ENCODE peak calls at places on chromosomes 3 and 15, in seven cellular contexts. T is lower leg skin, R is esophagus muscularis mucosa, M is HepG2, K is IMR-90, H is erythroblast, J is upper lobe of left lung. N is an unnamed sample.

GRCh38 chr3:23301817-23302216 is 98.7 kb downstream of the UBE2E2 start:
- DNase-seq in T (no peak), R (no peak), M (no peak), K (no peak), H (no peak), J (no peak), N (no peak)

GRCh38 chr3:172739462-172739861 is 11.1 kb upstream of the ECT2 start:
- DNase-seq in T (no peak), R (no peak), M (no peak), K (no peak), H (no peak), J (no peak), N (no peak)

GRCh38 chr15:31272558-31273257 is 53.9 kb upstream of the KLF13 start:
- DNase-seq in T (peak), R (peak), M (no peak), K (no peak), H (no peak), J (no peak), N (no peak)

GRCh38 chr15:39153718-39154117 is 427.2 kb upstream of the THBS1 start:
- DNase-seq in T (no peak), R (no peak), M (no peak), K (peak), H (no peak), J (no peak), N (no peak)

GRCh38 chr15:74497584-74497983 is 36.6 kb upstream of the UBL7 start:
- DNase-seq in T (no peak), R (no peak), M (no peak), K (no peak), H (no peak), J (no peak), N (no peak)

GRCh38 chr15:101070502-101071273 is 151.5 kb downstream of the LRRK1 start:
- DNase-seq in T (no peak), R (no peak), M (peak), K (peak), H (no peak), J (no peak), N (peak)

GRCh38 chr3:133941390-133941789 is 45.7 kb upstream of the RAB6B start:
- DNase-seq in T (no peak), R (no peak), M (no peak), K (peak), H (no peak), J (no peak), N (no peak)

GRCh38 chr15:38325290-38325990 is 72.8 kb downstream of the SPRED1 start:
- DNase-seq in T (peak), R (no peak), M (no peak), K (peak), H (peak), J (no peak), N (no peak)

GRCh38 chr3:30586091-30586805 is 20.2 kb upstream of the TGFBR2 start:
- DNase-seq in T (no peak), R (no peak), M (no peak), K (no peak), H (no peak), J (no peak), N (no peak)

DNA sequence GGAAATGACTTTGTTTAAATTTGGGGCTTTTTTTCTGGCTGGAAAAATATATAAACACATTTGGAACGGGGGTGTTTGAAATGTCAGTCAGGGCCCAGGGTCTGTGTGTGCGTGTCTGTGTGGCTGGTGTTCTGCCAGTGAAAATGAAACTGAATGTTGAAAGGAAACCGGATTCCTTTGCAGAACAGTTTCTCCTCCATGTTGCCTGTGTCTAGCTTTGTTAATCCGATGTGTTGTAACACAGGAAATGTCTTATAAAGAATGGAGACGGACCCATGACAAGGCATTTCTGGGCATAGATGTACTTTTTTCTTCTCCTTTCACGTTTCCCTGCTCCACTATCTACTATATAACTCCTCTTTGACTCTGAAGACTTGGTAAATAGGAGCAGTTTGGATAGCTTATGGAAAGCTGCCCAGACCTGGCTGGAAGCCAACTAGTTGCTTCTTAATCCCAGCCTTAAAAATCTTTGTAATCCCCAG is 2.8 kb downstream of the SQOR start:
- DNase-seq in T (peak), R (no peak), M (peak), K (peak), H (peak), J (no peak), N (no peak)
- TF ChIP-seq POLR2A in T (no peak), R (no peak), M (no peak), K (no peak), H (no peak), J (no peak), N (no peak)

GRCh38 chr15:72230197-72231065 is 559 bp downstream of the PKM start:
- DNase-seq in T (peak), R (peak), M (peak), K (peak), H (no peak), J (peak), N (no peak)
- TF ChIP-seq POLR2A in T (no peak), R (peak), M (no peak), K (peak), H (no peak), J (no peak), N (peak)

DNA sequence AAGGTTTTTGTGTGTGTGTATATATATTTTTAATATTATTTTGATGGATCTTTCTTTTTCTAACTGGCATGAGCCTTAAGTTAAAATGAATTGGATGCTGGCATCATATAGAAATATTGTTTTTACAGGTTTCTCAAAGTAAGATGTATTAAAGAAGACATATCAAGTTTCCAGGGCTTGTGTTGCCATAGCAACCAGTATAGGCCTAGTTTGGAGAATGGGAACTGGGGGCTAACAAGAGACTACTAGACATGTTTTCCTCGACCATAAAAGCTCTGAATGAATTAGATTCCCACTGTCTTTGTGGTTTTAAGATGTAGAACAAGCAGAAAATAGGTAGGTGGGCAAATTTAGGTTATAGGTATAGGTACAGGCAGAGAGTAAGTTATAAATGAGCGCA is 771.4 kb downstream of the TUSC7 start:
- DNase-seq in T (no peak), R (no peak), M (no peak), K (no peak), H (no peak), J (no peak), N (no peak)
- TF ChIP-seq POLR2A in T (no peak), R (no peak), M (no peak), K (no peak), H (no peak), J (no peak), N (no peak)

DNA sequence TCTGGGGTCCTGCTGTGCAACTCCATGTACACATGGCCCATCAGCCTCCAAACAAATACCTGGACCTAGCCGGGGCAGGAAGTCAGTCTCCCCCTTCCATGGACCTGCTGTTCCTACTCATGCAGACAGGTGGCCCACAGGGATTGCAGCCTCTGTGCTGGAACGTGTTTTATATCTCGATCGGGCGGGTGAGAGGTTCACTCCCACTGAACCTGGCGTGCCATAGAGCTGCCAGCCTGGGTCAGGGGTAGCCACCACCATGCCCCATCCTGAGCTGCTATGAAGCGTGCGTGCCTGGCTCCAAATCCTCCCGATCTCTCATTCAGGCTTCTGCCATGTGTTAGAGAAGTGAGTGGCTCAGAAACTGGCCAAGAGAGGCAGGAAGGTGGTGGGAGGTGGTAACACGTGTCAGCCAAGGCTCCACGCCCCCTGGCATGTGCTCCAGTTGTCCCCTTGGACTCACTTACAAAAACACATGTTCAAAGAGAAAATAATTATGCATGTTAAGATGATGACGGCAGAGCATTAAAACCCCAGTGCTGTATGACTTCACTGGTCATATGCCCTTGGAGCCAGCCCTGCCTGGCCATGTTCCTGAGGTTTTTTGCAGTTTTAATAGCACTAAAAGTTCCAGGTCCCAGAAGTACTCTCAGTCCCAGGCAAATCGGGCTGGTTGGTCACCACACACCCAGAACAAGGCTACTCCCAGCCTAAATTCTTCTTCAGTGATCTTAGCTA is 30.6 kb downstream of the CTSH start:
- DNase-seq in T (peak), R (no peak), M (peak), K (no peak), H (no peak), J (no peak), N (no peak)
- TF ChIP-seq POLR2A in T (no peak), R (no peak), M (no peak), K (no peak), H (no peak), J (no peak), N (no peak)

DNA sequence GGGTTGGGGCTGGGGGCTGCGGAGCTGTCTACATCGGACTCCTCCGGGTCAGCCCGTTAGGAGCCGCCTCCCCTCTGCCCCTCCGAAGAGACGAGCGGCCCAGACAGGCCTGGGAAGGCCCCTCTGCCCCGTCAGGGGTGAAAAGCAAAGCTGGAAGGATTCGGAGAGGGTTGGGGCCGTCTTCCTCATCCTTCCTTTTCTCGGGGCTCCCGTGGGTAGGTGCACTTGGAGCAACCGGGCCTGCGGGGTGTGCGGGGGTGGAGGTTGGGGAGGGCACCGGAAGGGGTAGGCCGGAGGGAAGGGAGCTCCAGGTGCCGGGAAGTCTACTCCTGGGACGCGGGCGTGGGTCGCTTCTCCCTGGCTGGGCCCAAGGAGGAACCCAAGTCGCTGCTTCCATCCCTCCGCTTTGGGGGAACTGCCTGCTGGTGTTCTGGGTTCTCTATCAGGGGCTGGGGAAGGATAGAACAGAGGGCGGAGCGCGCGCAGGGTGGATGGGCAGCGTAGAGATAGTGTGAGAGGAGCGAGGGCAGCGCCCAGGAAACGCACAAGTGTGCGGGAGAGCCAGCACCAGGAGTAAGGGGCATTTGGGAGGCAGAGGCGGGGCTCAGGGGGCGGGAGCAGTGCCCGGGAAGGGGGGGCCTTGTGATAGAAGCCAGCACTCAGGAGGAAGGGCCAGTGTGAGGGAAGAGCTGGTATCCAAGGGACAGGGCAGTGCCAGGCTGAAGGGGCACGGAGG is 590 bp downstream of the POLR2H start:
- DNase-seq in T (peak), R (peak), M (no peak), K (peak), H (peak), J (peak), N (peak)
- TF ChIP-seq POLR2A in T (no peak), R (no peak), M (peak), K (no peak), H (peak), J (no peak), N (peak)

DNA sequence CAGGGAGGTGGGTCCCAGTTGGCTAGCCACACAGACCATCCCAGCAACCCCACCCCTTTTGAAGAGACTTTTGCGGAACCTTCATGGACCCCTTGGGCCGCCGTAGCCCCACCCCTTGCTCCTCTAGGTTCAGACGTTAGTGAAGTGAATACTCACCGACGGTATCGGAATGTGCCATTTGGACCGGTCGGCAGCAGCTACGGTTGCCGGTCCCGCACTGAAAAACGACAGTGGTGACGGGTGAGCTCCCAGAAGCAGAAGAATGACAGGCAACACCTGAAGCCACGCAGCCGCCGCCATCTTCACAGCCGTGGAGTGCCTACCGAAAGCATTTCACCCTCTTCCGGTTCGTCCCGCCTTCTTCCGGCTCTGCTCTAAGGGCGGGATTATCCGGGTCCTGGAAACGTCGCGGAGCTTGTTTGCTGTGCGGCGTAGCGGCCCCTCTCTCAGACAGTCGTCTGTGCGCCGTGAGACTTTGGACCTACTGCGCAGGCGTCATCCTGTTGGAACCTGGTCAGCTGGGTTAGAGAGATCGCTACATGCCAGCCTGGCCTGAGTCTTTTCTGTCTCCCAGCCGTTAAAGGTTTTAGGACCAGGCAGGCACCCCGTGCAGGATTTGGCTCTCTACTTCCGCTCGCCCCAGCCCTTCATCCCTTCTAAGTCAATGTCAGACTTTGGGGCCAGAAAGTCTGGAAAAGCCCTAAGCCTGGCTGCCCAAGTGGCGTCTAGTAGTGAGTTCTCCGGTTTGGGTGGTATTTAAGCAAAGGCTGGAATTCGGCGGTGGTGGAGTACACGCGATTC is at the start of the genes GANC and TMEM87A:
- DNase-seq in T (peak), R (peak), M (peak), K (peak), H (peak), J (peak), N (peak)
- TF ChIP-seq POLR2A in T (no peak), R (peak), M (peak), K (peak), H (peak), J (peak), N (peak)

DNA sequence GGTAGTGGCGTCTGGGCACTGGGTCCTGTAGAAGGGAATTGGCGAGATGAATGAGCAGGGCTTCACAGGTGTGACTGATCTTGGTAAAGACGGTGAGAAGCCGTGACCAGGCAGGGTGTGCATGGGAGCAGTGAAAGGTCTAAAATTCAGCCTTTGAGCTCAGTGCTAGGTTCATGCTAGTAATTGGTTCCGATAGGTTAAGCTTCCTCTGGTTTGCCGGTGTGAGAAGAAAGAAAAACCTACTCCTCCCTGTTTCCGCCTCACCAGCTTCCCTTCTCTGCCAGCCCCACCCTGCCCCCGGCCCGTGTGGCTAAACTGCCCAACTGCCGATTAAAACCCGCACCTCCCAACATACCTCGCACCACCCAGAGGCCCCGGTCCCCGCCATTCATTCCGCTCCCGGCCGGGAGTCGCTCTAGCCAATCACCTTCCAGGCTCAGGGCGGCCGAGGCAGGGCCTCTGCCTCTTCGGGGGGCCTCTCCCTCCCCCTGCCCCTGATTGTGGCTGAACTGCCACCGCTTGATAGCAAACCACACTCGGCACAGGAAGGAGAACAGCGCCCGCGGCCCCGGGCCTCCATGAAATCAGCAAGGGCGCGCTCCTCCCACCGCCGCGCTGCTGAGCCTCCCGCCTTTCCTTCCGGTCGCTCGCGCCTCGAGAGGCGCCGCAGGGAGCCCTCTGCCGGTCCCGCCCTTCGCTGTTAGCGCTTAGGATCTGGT is 7.3 kb upstream of the NRROS start:
- DNase-seq in T (peak), R (no peak), M (peak), K (peak), H (peak), J (peak), N (peak)
- TF ChIP-seq POLR2A in T (no peak), R (no peak), M (peak), K (peak), H (peak), J (no peak), N (peak)

GRCh38 chr3:112560330-112560729 is 1.4 kb downstream of the ATG3 start:
- DNase-seq in T (no peak), R (no peak), M (no peak), K (peak), H (peak), J (no peak), N (no peak)

GRCh38 chr3:112555535-112556170 is 6.1 kb downstream of the ATG3 start:
- DNase-seq in T (no peak), R (no peak), M (no peak), K (peak), H (no peak), J (no peak), N (no peak)

GRCh38 chr3:112557980-112558379 is 3.8 kb downstream of the ATG3 start:
- DNase-seq in T (no peak), R (no peak), M (no peak), K (no peak), H (no peak), J (no peak), N (no peak)

GRCh38 chr3:112561693-112562529 is at the start of the genes ATG3 and SLC35A5:
- DNase-seq in T (peak), R (peak), M (peak), K (peak), H (peak), J (peak), N (peak)

DNA sequence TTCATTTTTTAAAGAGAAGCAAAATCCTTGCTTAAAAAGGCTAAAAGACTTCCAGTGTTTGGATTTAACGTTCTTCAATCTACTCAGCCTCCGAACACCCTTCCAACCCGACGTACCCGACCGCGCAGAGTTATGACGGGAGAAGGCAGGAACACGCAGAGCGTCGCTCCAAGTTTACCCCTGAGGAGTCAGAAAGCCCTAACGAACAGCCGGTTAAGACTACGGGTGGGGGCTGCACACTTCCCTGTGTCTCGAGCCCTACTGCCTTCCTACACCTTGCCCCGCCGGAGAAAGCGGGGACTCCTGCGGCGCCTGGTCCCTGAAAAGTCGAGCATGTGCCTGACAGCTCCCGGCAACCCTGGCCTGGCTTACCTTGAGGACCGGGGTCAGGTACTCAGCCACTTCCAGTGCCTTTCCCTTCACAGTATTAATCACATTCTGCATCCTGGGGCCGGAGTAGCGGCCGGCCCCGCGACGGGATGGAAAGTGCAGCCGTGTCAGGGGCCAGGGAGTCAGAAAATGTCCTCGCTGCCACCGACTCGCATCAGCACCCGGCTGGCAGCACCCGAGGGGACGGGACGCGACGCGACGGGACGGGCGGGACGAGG is 573 bp downstream of the ATG3 start:
- DNase-seq in T (peak), R (peak), M (peak), K (peak), H (peak), J (peak), N (peak)
- TF ChIP-seq POLR2A in T (no peak), R (no peak), M (peak), K (peak), H (no peak), J (no peak), N (peak)

N was measured in H54.